ENCODE peak calls at places on chromosome 7, in six cellular contexts. E, U, Z, Q, C and B are unnamed samples.

GRCh38 chr7:41940760-41941343 is 238.0 kb upstream of the INHBA start:
- DNase-seq in E (peak), U (peak), Z (peak), Q (peak), C (peak), B (peak)

GRCh38 chr7:96675548-96675947 is 34.1 kb downstream of the SEM1 start:
- DNase-seq in E (no peak), U (peak), Z (peak), Q (no peak), C (no peak), B (no peak)

GRCh38 chr7:756231-756927 is 29.3 kb upstream of the PRKAR1B start:
- DNase-seq in E (no peak), U (no peak), Z (no peak), Q (peak), C (no peak), B (no peak)

GRCh38 chr7:65980478-65981250 is 1.3 kb downstream of the GUSB start:
- DNase-seq in E (peak), U (peak), Z (peak), Q (peak), C (peak), B (peak)

GRCh38 chr7:23136216-23136615 is 30.6 kb downstream of the KLHL7 start:
- DNase-seq in E (no peak), U (no peak), Z (no peak), Q (no peak), C (no peak), B (no peak)

GRCh38 chr7:48875300-48875916 is 48.9 kb upstream of the CDC14C start:
- DNase-seq in E (no peak), U (no peak), Z (peak), Q (peak), C (peak), B (peak)

GRCh38 chr7:29483219-29484104 is 80.2 kb upstream of the PRR15 start:
- DNase-seq in E (no peak), U (no peak), Z (no peak), Q (no peak), C (no peak), B (peak)

GRCh38 chr7:69399038-69399800 is 199.1 kb upstream of the AUTS2 start:
- DNase-seq in E (no peak), U (no peak), Z (no peak), Q (no peak), C (no peak), B (no peak)

GRCh38 chr7:141409911-141410329 is 141.3 kb upstream of the AGK start:
- DNase-seq in E (no peak), U (no peak), Z (no peak), Q (no peak), C (no peak), B (no peak)

GRCh38 chr7:159098424-159098786 is 46.3 kb downstream of the VIPR2 start:
- DNase-seq in E (no peak), U (no peak), Z (no peak), Q (peak), C (no peak), B (peak)

GRCh38 chr7:114708646-114709045 is 213.2 kb upstream of the MDFIC start:
- DNase-seq in E (no peak), U (no peak), Z (no peak), Q (peak), C (no peak), B (no peak)

GRCh38 chr7:2522780-2523433 is 3.3 kb downstream of the LFNG start:
- DNase-seq in E (no peak), U (peak), Z (peak), Q (no peak), C (peak), B (no peak)

GRCh38 chr7:90191648-90192047 is 19.9 kb upstream of the STEAP2 start:
- DNase-seq in E (no peak), U (no peak), Z (no peak), Q (no peak), C (no peak), B (no peak)

GRCh38 chr7:27873981-27874957 is 134.3 kb downstream of the TAX1BP1 start:
- DNase-seq in E (no peak), U (peak), Z (peak), Q (peak), C (peak), B (peak)